ENCODE peak calls at places on chromosomes 6 and 20, in seven cellular contexts. Q is HepG2; G is stimulated activated CD4-positive, alpha-beta T cell treated with anti-CD3 and anti-CD28 coated beads, Interleukin-2, amount 100 ng/mL, for 24 hours; O is activated CD4-positive, alpha-beta T cell treated with anti-CD3 and anti-CD28 coated beads for 24 hours; Z is NCI-H1436; F is fibroblast of lung; S is fibroblast of the aortic adventitia. N is an unnamed sample.

GRCh38 chr6:16974387-16974673 is 127.5 kb upstream of the STMND1 start:
- DNase-seq in G (no peak), S (no peak), Q (no peak), F (no peak), O (no peak), Z (no peak), N (no peak)

GRCh38 chr6:38161331-38161730 is 341.8 kb downstream of the ZFAND3 start:
- DNase-seq in G (no peak), Z (no peak), S (no peak), O (no peak), F (no peak), Q (no peak), N (peak)

GRCh38 chr6:111642463-111643158 is 36.9 kb upstream of the TRAF3IP2 start:
- DNase-seq in G (no peak), F (peak), S (peak), O (no peak), Q (peak), Z (peak), N (no peak)

GRCh38 chr6:163146036-163146435 is 268.5 kb upstream of the QKI start:
- DNase-seq in S (no peak), F (peak), Q (no peak), Z (no peak), O (no peak), G (no peak), N (no peak)

GRCh38 chr20:31497838-31498540 is 16.3 kb upstream of the HM13 start:
- DNase-seq in Z (no peak), G (no peak), Q (no peak), O (no peak), S (peak), F (peak), N (no peak)

GRCh38 chr20:49444553-49444990 is 37.9 kb downstream of the KCNB1 start:
- DNase-seq in O (no peak), S (no peak), Z (no peak), G (no peak), F (no peak), Q (peak), N (no peak)

GRCh38 chr20:10857362-10858070 is 183.7 kb upstream of the JAG1 start:
- DNase-seq in O (no peak), S (peak), Q (peak), F (peak), G (no peak), Z (no peak), N (no peak)

GRCh38 chr6:100121854-100122609 is 128.0 kb upstream of the MCHR2 start:
- DNase-seq in Z (no peak), Q (no peak), F (no peak), O (no peak), S (no peak), G (no peak), N (no peak)

GRCh38 chr20:33694666-33695065 is 8.5 kb upstream of the E2F1 start:
- DNase-seq in G (no peak), Q (no peak), O (no peak), Z (no peak), F (no peak), S (no peak), N (no peak)

GRCh38 chr6:13188306-13188705 is 140.0 kb downstream of the TBC1D7 start:
- DNase-seq in S (no peak), F (no peak), Z (no peak), G (no peak), O (no peak), Q (no peak), N (no peak)

GRCh38 chr20:41623625-41624024 is 5.4 kb upstream of the CHD6 start:
- DNase-seq in S (no peak), O (no peak), G (no peak), Z (no peak), F (no peak), Q (no peak), N (no peak)

GRCh38 chr6:90915224-90915915 is 328.5 kb upstream of the MAP3K7 start:
- DNase-seq in G (no peak), O (no peak), F (no peak), Z (no peak), S (no peak), Q (no peak), N (no peak)

GRCh38 chr6:33633462-33634158 is 12.5 kb downstream of the ITPR3 start:
- DNase-seq in G (peak), Z (peak), Q (no peak), S (peak), O (peak), F (peak), N (no peak)

GRCh38 chr6:117165921-117166499 is 99.3 kb upstream of the VGLL2 start:
- DNase-seq in O (no peak), F (no peak), Q (no peak), Z (no peak), G (no peak), S (no peak), N (no peak)

GRCh38 chr6:87830834-87831374 is 128.9 kb upstream of the AKIRIN2 start:
- DNase-seq in G (no peak), S (no peak), O (no peak), F (no peak), Q (no peak), Z (no peak), N (no peak)

GRCh38 chr6:156316613-156317012 is 460.6 kb upstream of the ARID1B start:
- DNase-seq in F (no peak), O (no peak), S (no peak), G (no peak), Q (no peak), Z (no peak), N (no peak)